ENCODE peak calls at places on chromosomes 13 and 19, in eight cellular contexts. G is Daoy, X is activated T-cell treated with anti-CD3 and anti-CD28 coated beads for 1 hour, B is T-helper 1 cell, T is psoas muscle, Y is Caco-2, A is cardiac fibroblast, S is HEK293T. N is an unnamed sample.

GRCh38 chr13:113034451-113035208 is 65.6 kb downstream of the MCF2L start:
- DNase-seq in B (no peak), A (peak; percentile 74), X (no peak), G (peak; percentile 51), S (peak; percentile 56), Y (peak; percentile 78), T (peak; percentile 39), N (no peak)

GRCh38 chr13:101967216-101967615 is 434.6 kb downstream of the FGF14 start:
- DNase-seq in S (no peak), X (no peak), G (no peak), A (no peak), T (no peak), Y (no peak), B (no peak), N (no peak)

GRCh38 chr13:97892717-97893116 is 60.8 kb upstream of the IPO5 start:
- DNase-seq in X (no peak), A (peak; percentile 69), S (no peak), G (peak; percentile 25), B (no peak), Y (no peak), T (no peak), N (no peak)

GRCh38 chr19:18392936-18393335 is 4.5 kb downstream of the LRRC25 start:
- DNase-seq in S (no peak), A (no peak), T (no peak), B (no peak), G (no peak), X (no peak), Y (no peak), N (no peak)

GRCh38 chr19:5090780-5091575 is 122.1 kb downstream of the KDM4B start:
- DNase-seq in A (peak; percentile 14), S (no peak), B (no peak), G (peak; percentile 19), Y (no peak), X (no peak), T (no peak), N (no peak)

GRCh38 chr13:97692628-97693027 is 258.7 kb downstream of the RAP2A start:
- DNase-seq in S (no peak), X (no peak), A (no peak), B (no peak), G (no peak), T (no peak), Y (no peak), N (no peak)

GRCh38 chr13:46345400-46345799 is 41.7 kb downstream of the RUBCNL start:
- DNase-seq in X (no peak), Y (no peak), B (no peak), T (no peak), A (no peak), G (no peak), S (no peak), N (no peak)

GRCh38 chr19:57888107-57888493 is 737 bp downstream of the ZNF814 start:
- DNase-seq in Y (no peak), X (no peak), G (no peak), A (peak; percentile 6), T (no peak), S (no peak), B (no peak), N (no peak)

GRCh38 chr19:35220315-35220921 is 8.1 kb downstream of the FAM187B start:
- DNase-seq in G (no peak), Y (peak; percentile 30), X (no peak), T (no peak), A (no peak), B (no peak), S (no peak), N (no peak)

GRCh38 chr13:41463823-41464602 is 6.7 kb downstream of the RGCC start:
- DNase-seq in X (peak; percentile 36), T (no peak), A (no peak), G (no peak), Y (no peak), B (no peak), S (no peak), N (peak; percentile 54)

GRCh38 chr19:42857544-42857867 is 22.0 kb downstream of the PSG1 start:
- DNase-seq in X (no peak), B (no peak), T (no peak), Y (no peak), G (no peak), S (no peak), A (no peak), N (no peak)

GRCh38 chr19:10780368-10780767 is 55.6 kb downstream of the TMED1 start:
- DNase-seq in X (no peak), G (peak; percentile 33), T (peak; percentile 61), S (no peak), A (peak; percentile 97), B (no peak), Y (no peak), N (no peak)

GRCh38 chr13:52842440-52842839 is 6.0 kb downstream of the PCDH8 start:
- DNase-seq in A (no peak), G (no peak), T (no peak), X (no peak), B (no peak), S (no peak), Y (no peak), N (no peak)

GRCh38 chr13:72931311-72931710 is 127.5 kb upstream of the KLF5 start:
- DNase-seq in B (no peak), S (no peak), T (no peak), Y (no peak), X (no peak), A (no peak), G (no peak), N (no peak)

GRCh38 chr13:99985886-99986527 is 4.4 kb downstream of the ZIC2 start:
- DNase-seq in T (no peak), S (no peak), A (no peak), B (no peak), Y (no peak), X (no peak), G (no peak), N (no peak)

GRCh38 chr19:13054605-13055212 is 47.9 kb downstream of the LYL1 start:
- DNase-seq in G (no peak), Y (no peak), A (no peak), S (no peak), X (no peak), B (no peak), T (no peak), N (no peak)

GRCh38 chr13:43377955-43378354 is 354.6 kb downstream of the DNAJC15 start:
- DNase-seq in A (peak; percentile 85), T (no peak), B (no peak), Y (no peak), G (peak; percentile 59), X (no peak), S (no peak), N (no peak)

GRCh38 chr19:948842-949496 is 23.1 kb downstream of the ARID3A start:
- DNase-seq in B (no peak), A (no peak), X (no peak), Y (no peak), T (no peak), G (no peak), S (no peak), N (no peak)

GRCh38 chr19:4969772-4970531 is 1.0 kb downstream of the KDM4B start:
- DNase-seq in X (no peak), S (no peak), Y (no peak), A (peak; percentile 32), B (no peak), T (no peak), G (no peak), N (peak; percentile 18)

GRCh38 chr13:113836917-113837553 is 26.8 kb downstream of the GAS6 start:
- DNase-seq in S (no peak), X (no peak), T (peak; percentile 58), A (peak; percentile 94), Y (no peak), B (no peak), G (peak; percentile 61), N (no peak)

GRCh38 chr13:92938481-92939020 is 288.1 kb upstream of the GPC6 start:
- DNase-seq in B (no peak), T (no peak), A (no peak), G (no peak), X (no peak), Y (no peak), S (no peak), N (no peak)

GRCh38 chr19:16608290-16608704 is 19.7 kb downstream of the MED26 start:
- DNase-seq in X (no peak), Y (no peak), G (peak; percentile 57), S (no peak), T (no peak), A (peak; percentile 91), B (no peak), N (no peak)

GRCh38 chr19:51688665-51689571 is 4.2 kb upstream of the SPACA6 start:
- DNase-seq in T (peak; percentile 92), S (peak; percentile 80), X (no peak), B (no peak), A (peak; percentile 97), Y (peak; percentile 74), G (peak; percentile 96), N (no peak)

GRCh38 chr13:27007166-27007565 is 164.4 kb downstream of the USP12 start:
- DNase-seq in B (no peak), G (no peak), A (no peak), S (no peak), T (no peak), X (no peak), Y (no peak), N (no peak)

GRCh38 chr13:25354377-25354776 is 17.4 kb upstream of the ATP8A2 start:
- DNase-seq in G (no peak), X (no peak), T (no peak), S (no peak), B (no peak), A (no peak), Y (no peak), N (no peak)

GRCh38 chr19:32063601-32064000 is 281.8 kb upstream of the ZNF507 start:
- DNase-seq in X (no peak), S (no peak), G (no peak), B (no peak), A (no peak), Y (no peak), T (no peak), N (no peak)

GRCh38 chr13:77868717-77869116 is 49.9 kb downstream of the EDNRB start:
- DNase-seq in B (no peak), S (no peak), T (no peak), X (no peak), Y (no peak), A (peak; percentile 75), G (no peak), N (no peak)

GRCh38 chr19:33436360-33437345 is 63.1 kb downstream of the CEBPG start:
- DNase-seq in A (no peak), Y (no peak), X (no peak), B (no peak), S (no peak), G (no peak), T (no peak), N (no peak)

GRCh38 chr19:13396256-13397080 is 109.8 kb downstream of the CACNA1A start:
- DNase-seq in Y (peak; percentile 32), S (peak; percentile 74), G (peak; percentile 40), T (peak; percentile 23), X (no peak), A (peak; percentile 87), B (no peak), N (no peak)

GRCh38 chr13:48437381-48437780 is 24.5 kb upstream of the LPAR6 start:
- DNase-seq in Y (no peak), B (no peak), G (no peak), T (peak; percentile 56), A (peak; percentile 82), S (no peak), X (no peak), N (no peak)

GRCh38 chr19:16614941-16615340 is 13.1 kb downstream of the MED26 start:
- DNase-seq in Y (no peak), A (no peak), S (no peak), G (no peak), T (no peak), B (no peak), X (no peak), N (no peak)

GRCh38 chr13:20411638-20412342 is 113.9 kb downstream of the CRYL1 start:
- DNase-seq in G (no peak), S (no peak), Y (no peak), A (no peak), T (no peak), X (no peak), B (peak; percentile 14), N (peak; percentile 24)

GRCh38 chr19:15074371-15074770 is 7.6 kb upstream of the OR1I1 start:
- DNase-seq in X (no peak), B (no peak), S (no peak), Y (no peak), T (no peak), G (no peak), A (no peak), N (no peak)

GRCh38 chr13:98557934-98558630 is 18.8 kb downstream of the STK24 start:
- DNase-seq in S (no peak), T (no peak), A (peak; percentile 53), B (no peak), G (peak; percentile 30), Y (no peak), X (no peak), N (no peak)

N was measured in activated T-helper 2 cell treated with anti-CD3 and anti-CD28 coated beads, Interferon-gamma antibody, Interleukin-2, Interleukin-4, amounts not matched to agents 10 μg/mL and 5 μg/mL and 100 μg/mL, durations not matched to agents 14 hours and 24 hours and 36 hours.